ENCODE peak calls at places on chromosomes 4 and X, in four cellular contexts. One of them, this sample, is unnamed. For H3K36me3, the result is how much of the 10 kb centered on the place peaks cover.

GRCh38 chrX:110914281-110914680 is 118.7 kb upstream of the CHRDL1 start:
- DNase-seq in lower lobe of right lung: no peak
- DNase-seq in esophagus muscularis mucosa: no peak
- DNase-seq in fibroblast of lung: no peak
- DNase-seq in this sample: no peak

GRCh38 chrX:7088968-7089615 is 58.4 kb upstream of the STS start:
- DNase-seq in lower lobe of right lung: no peak
- DNase-seq in esophagus muscularis mucosa: no peak
- DNase-seq in fibroblast of lung: no peak
- DNase-seq in this sample: no peak

GRCh38 chr4:19054916-19055315 is 1033.4 kb upstream of the LCORL start:
- DNase-seq in lower lobe of right lung: no peak
- DNase-seq in esophagus muscularis mucosa: no peak
- DNase-seq in fibroblast of lung: no peak
- DNase-seq in this sample: no peak

GRCh38 chrX:16465081-16465876 is 184.7 kb upstream of the S100G start:
- DNase-seq in lower lobe of right lung: no peak
- DNase-seq in esophagus muscularis mucosa: no peak
- DNase-seq in fibroblast of lung: no peak
- DNase-seq in this sample: no peak

GRCh38 chr4:96145671-96146070 is 305.8 kb downstream of the PDHA2 start:
- DNase-seq in lower lobe of right lung: no peak
- DNase-seq in esophagus muscularis mucosa: no peak
- DNase-seq in fibroblast of lung: peak
- DNase-seq in this sample: no peak

GRCh38 chrX:1045680-1046314 is 166.7 kb downstream of the CRLF2 start:
- DNase-seq in lower lobe of right lung: no peak
- DNase-seq in esophagus muscularis mucosa: no peak
- DNase-seq in fibroblast of lung: no peak
- DNase-seq in this sample: no peak

GRCh38 chr4:132540797-132541196 is 608.3 kb upstream of the PCDH10 start:
- DNase-seq in lower lobe of right lung: no peak
- DNase-seq in esophagus muscularis mucosa: no peak
- DNase-seq in fibroblast of lung: no peak
- DNase-seq in this sample: no peak

GRCh38 chr4:142402925-142403324 is 443.2 kb downstream of the INPP4B start:
- DNase-seq in lower lobe of right lung: no peak
- DNase-seq in esophagus muscularis mucosa: no peak
- DNase-seq in fibroblast of lung: peak
- DNase-seq in this sample: no peak

GRCh38 chr4:15920723-15921591 is 17.6 kb downstream of the FGFBP1 start:
- DNase-seq in lower lobe of right lung: peak
- DNase-seq in esophagus muscularis mucosa: no peak
- DNase-seq in fibroblast of lung: peak
- DNase-seq in this sample: peak

GRCh38 chr4:3481113-3481531 is 18.0 kb downstream of the DOK7 start:
- DNase-seq in lower lobe of right lung: no peak
- DNase-seq in esophagus muscularis mucosa: no peak
- DNase-seq in fibroblast of lung: no peak
- DNase-seq in this sample: no peak

GRCh38 chrX:149493567-149494562 is 11.2 kb downstream of the IDS start:
- DNase-seq in lower lobe of right lung: no peak
- DNase-seq in esophagus muscularis mucosa: no peak
- DNase-seq in fibroblast of lung: no peak
- DNase-seq in this sample: no peak
- TF ChIP-seq CTCF in lower lobe of right lung: no peak
- TF ChIP-seq CTCF in esophagus muscularis mucosa: no peak
- TF ChIP-seq CTCF in fibroblast of lung: no peak
- TF ChIP-seq CTCF in this sample: no peak

DNA sequence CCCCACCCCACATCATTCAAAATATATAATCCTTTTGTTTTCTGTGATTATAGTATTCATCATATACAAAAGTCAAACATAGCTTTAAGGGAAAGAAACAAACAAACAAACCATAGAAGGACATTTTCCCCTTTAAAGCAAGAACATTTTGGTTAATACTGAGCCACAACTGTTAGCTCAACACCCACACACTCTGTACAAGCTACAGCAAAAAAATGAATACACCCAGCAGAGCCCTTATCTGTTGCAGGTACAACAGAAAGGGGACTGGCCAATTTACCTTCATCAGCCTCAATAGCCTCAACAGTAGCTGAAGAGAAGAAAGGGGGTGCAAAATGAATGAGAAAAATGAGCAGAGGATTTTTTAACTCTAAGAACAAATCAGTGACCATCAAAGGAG is 318.4 kb downstream of the PPP3CA start:
- DNase-seq in lower lobe of right lung: no peak
- DNase-seq in esophagus muscularis mucosa: no peak
- DNase-seq in fibroblast of lung: no peak
- DNase-seq in this sample: no peak
- H3K36me3 ChIP-seq in lower lobe of right lung: under half
- H3K36me3 ChIP-seq in esophagus muscularis mucosa: under half
- H3K36me3 ChIP-seq in fibroblast of lung: under half
- H3K36me3 ChIP-seq in this sample: under half

GRCh38 chr4:62302710-62303109 is 1102.6 kb downstream of the ADGRL3 start:
- DNase-seq in lower lobe of right lung: no peak
- DNase-seq in esophagus muscularis mucosa: no peak
- DNase-seq in fibroblast of lung: no peak
- DNase-seq in this sample: no peak
- TF ChIP-seq CTCF in lower lobe of right lung: no peak
- TF ChIP-seq CTCF in esophagus muscularis mucosa: no peak
- TF ChIP-seq CTCF in fibroblast of lung: no peak
- TF ChIP-seq CTCF in this sample: no peak

DNA sequence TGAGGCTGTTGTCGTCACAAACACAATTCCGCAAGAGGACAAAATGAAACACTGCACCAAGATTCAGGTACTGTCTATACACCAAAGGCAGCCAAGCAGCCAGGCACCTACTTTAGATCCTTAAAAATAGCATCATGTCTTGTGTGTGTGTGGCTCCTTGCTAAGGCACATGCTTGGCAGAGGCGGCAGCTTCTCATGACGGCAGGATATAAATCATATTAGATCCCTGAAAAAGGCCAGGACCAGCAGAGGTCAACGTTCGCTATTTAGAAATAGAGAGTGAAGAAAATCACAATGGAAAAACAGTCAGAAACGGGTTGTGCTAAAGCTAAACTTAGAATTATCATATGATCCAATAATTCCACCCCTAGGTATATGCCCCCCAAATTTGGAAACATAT is 29.5 kb downstream of the PRPS2 start:
- DNase-seq in lower lobe of right lung: no peak
- DNase-seq in esophagus muscularis mucosa: no peak
- DNase-seq in fibroblast of lung: no peak
- DNase-seq in this sample: no peak
- H3K36me3 ChIP-seq in lower lobe of right lung: under half
- H3K36me3 ChIP-seq in esophagus muscularis mucosa: under half
- H3K36me3 ChIP-seq in fibroblast of lung: under half
- H3K36me3 ChIP-seq in this sample: under half

DNA sequence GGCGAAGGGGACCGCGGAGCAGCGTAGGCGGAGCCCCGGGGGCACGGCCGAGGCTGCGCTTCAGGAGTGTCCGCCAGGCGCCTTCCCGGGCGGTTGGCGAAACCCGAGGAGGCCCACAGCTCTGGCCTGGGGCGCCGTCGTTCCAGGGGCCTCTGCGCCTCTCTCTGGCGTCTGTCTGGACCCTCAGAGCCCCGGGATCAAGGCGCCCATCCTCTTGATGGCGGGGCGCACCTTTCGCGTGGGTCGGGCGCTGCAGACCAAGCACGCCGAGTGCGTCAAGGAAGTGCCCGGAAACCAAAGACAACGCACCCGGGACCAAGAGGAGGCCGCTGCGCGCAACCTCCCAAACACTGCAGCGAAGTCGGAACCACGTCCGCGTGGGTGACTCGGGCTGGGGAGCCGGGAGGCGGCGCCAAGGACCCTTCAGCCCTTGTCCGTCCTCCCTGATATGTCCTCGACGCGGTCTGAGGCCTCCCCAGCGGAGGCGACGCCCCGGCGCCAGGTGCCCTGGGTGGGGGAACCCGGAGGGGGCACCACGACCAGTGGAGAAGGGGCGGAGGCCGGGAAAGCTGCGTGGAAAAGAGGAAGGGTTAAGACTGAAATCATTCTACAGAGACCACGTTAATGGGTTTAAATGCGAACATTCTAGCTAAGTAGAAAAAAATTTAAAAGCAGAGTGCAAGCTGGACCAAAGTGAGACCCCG is 9.9 kb downstream of the HMX1 start:
- DNase-seq in lower lobe of right lung: no peak
- DNase-seq in esophagus muscularis mucosa: no peak
- DNase-seq in fibroblast of lung: no peak
- DNase-seq in this sample: no peak
- TF ChIP-seq CTCF in lower lobe of right lung: no peak
- TF ChIP-seq CTCF in esophagus muscularis mucosa: no peak
- TF ChIP-seq CTCF in fibroblast of lung: no peak
- TF ChIP-seq CTCF in this sample: no peak

This sample was measured in BJ.